ENCODE peak calls at places on chromosomes 16 and 17, in seven cellular contexts. One of them, this sample, is unnamed.

GRCh38 chr16:68533937-68534336 is 5.2 kb upstream of the ZFP90 start:
- DNase-seq in GM23248: no peak
- DNase-seq in PC-3: no peak
- DNase-seq in HCT116: no peak
- DNase-seq in hepatocyte: no peak
- DNase-seq in neural progenitor cell: no peak
- DNase-seq in GM23338: no peak
- DNase-seq in this sample: no peak

GRCh38 chr17:71522383-71522782 is 598.4 kb upstream of the SOX9 start:
- DNase-seq in GM23248: peak; percentile 43
- DNase-seq in PC-3: peak; percentile 12
- DNase-seq in HCT116: no peak
- DNase-seq in hepatocyte: no peak
- DNase-seq in neural progenitor cell: peak; percentile 15
- DNase-seq in GM23338: peak; percentile 6
- DNase-seq in this sample: no peak

GRCh38 chr16:74862743-74863244 is 88.2 kb upstream of the FA2H start:
- DNase-seq in GM23248: peak; percentile 51
- DNase-seq in PC-3: peak; percentile 68
- DNase-seq in HCT116: peak; percentile 46
- DNase-seq in hepatocyte: peak; percentile 70
- DNase-seq in neural progenitor cell: peak; percentile 64
- DNase-seq in GM23338: peak; percentile 80
- DNase-seq in this sample: peak; percentile 35

GRCh38 chr17:4583796-4584124 is 569 bp upstream of the SMTNL2 start:
- DNase-seq in GM23248: peak; percentile 30
- DNase-seq in PC-3: no peak
- DNase-seq in HCT116: peak; percentile 31
- DNase-seq in hepatocyte: peak; percentile 86
- DNase-seq in neural progenitor cell: peak; percentile 81
- DNase-seq in GM23338: peak; percentile 74
- DNase-seq in this sample: no peak

GRCh38 chr17:45261577-45262515 is at the start of gene SPATA32:
- DNase-seq in GM23248: peak; percentile 62
- DNase-seq in PC-3: peak; percentile 62
- DNase-seq in HCT116: no peak
- DNase-seq in hepatocyte: peak; percentile 70
- DNase-seq in neural progenitor cell: peak; percentile 83
- DNase-seq in GM23338: peak; percentile 88
- DNase-seq in this sample: no peak

GRCh38 chr17:77470800-77471733 is 330.3 kb downstream of the SEC14L1 start:
- DNase-seq in GM23248: peak; percentile 37
- DNase-seq in PC-3: peak; percentile 51
- DNase-seq in HCT116: peak; percentile 28
- DNase-seq in hepatocyte: peak; percentile 70
- DNase-seq in neural progenitor cell: peak; percentile 66
- DNase-seq in GM23338: peak; percentile 75
- DNase-seq in this sample: peak; percentile 5

GRCh38 chr17:20925091-20925490 is 117.7 kb downstream of the USP22 start:
- DNase-seq in GM23248: peak; percentile 38
- DNase-seq in PC-3: peak; percentile 14
- DNase-seq in HCT116: no peak
- DNase-seq in hepatocyte: no peak
- DNase-seq in neural progenitor cell: no peak
- DNase-seq in GM23338: no peak
- DNase-seq in this sample: no peak

GRCh38 chr17:44350733-44351226 is 5.7 kb downstream of the GRN start:
- DNase-seq in GM23248: peak; percentile 67
- DNase-seq in PC-3: peak; percentile 78
- DNase-seq in HCT116: no peak
- DNase-seq in hepatocyte: peak; percentile 82
- DNase-seq in neural progenitor cell: peak; percentile 80
- DNase-seq in GM23338: peak; percentile 85
- DNase-seq in this sample: peak; percentile 64

GRCh38 chr16:27352026-27352425 is 38.3 kb downstream of the IL4R start:
- DNase-seq in GM23248: no peak
- DNase-seq in PC-3: no peak
- DNase-seq in HCT116: no peak
- DNase-seq in hepatocyte: no peak
- DNase-seq in neural progenitor cell: no peak
- DNase-seq in GM23338: no peak
- DNase-seq in this sample: no peak

GRCh38 chr16:84832488-84833141 is 12.8 kb downstream of the CRISPLD2 start:
- DNase-seq in GM23248: peak; percentile 99
- DNase-seq in PC-3: no peak
- DNase-seq in HCT116: no peak
- DNase-seq in hepatocyte: peak; percentile 85
- DNase-seq in neural progenitor cell: no peak
- DNase-seq in GM23338: no peak
- DNase-seq in this sample: no peak

GRCh38 chr16:66696669-66697630 is at the start of gene CMTM4:
- DNase-seq in GM23248: peak; percentile 94
- DNase-seq in PC-3: peak; percentile 87
- DNase-seq in HCT116: peak; percentile 57
- DNase-seq in hepatocyte: peak; percentile 97
- DNase-seq in neural progenitor cell: peak; percentile 97
- DNase-seq in GM23338: peak; percentile 90
- DNase-seq in this sample: peak; percentile 84

GRCh38 chr16:4327386-4327781 is 11.5 kb downstream of the GLIS2 start:
- DNase-seq in GM23248: no peak
- DNase-seq in PC-3: no peak
- DNase-seq in HCT116: no peak
- DNase-seq in hepatocyte: no peak
- DNase-seq in neural progenitor cell: peak; percentile 33
- DNase-seq in GM23338: no peak
- DNase-seq in this sample: no peak

GRCh38 chr16:70520612-70521297 is 2.6 kb downstream of the COG4 start:
- DNase-seq in GM23248: peak; percentile 80
- DNase-seq in PC-3: peak; percentile 64
- DNase-seq in HCT116: no peak
- DNase-seq in hepatocyte: no peak
- DNase-seq in neural progenitor cell: no peak
- DNase-seq in GM23338: no peak
- DNase-seq in this sample: no peak

GRCh38 chr16:17258848-17259713 is 211.7 kb downstream of the XYLT1 start:
- DNase-seq in GM23248: peak; percentile 25
- DNase-seq in PC-3: no peak
- DNase-seq in HCT116: no peak
- DNase-seq in hepatocyte: no peak
- DNase-seq in neural progenitor cell: no peak
- DNase-seq in GM23338: peak; percentile 30
- DNase-seq in this sample: peak; percentile 87

GRCh38 chr16:19502395-19503131 is 19.3 kb downstream of the GDE1 start:
- DNase-seq in GM23248: peak; percentile 67
- DNase-seq in PC-3: peak; percentile 74
- DNase-seq in HCT116: peak; percentile 73
- DNase-seq in hepatocyte: peak; percentile 84
- DNase-seq in neural progenitor cell: peak; percentile 85
- DNase-seq in GM23338: peak; percentile 90
- DNase-seq in this sample: peak; percentile 64

GRCh38 chr16:16110111-16110490 is 113.2 kb downstream of the ABCC6 start:
- DNase-seq in GM23248: no peak
- DNase-seq in PC-3: no peak
- DNase-seq in HCT116: no peak
- DNase-seq in hepatocyte: no peak
- DNase-seq in neural progenitor cell: no peak
- DNase-seq in GM23338: no peak
- DNase-seq in this sample: no peak

GRCh38 chr17:65553646-65554567 is 7.5 kb downstream of the AXIN2 start:
- DNase-seq in GM23248: peak; percentile 68
- DNase-seq in PC-3: no peak
- DNase-seq in HCT116: no peak
- DNase-seq in hepatocyte: no peak
- DNase-seq in neural progenitor cell: peak; percentile 27
- DNase-seq in GM23338: no peak
- DNase-seq in this sample: no peak

GRCh38 chr17:72657467-72658317 is 434.8 kb downstream of the SLC39A11 start:
- DNase-seq in GM23248: peak; percentile 70
- DNase-seq in PC-3: peak; percentile 84
- DNase-seq in HCT116: no peak
- DNase-seq in hepatocyte: no peak
- DNase-seq in neural progenitor cell: no peak
- DNase-seq in GM23338: peak; percentile 22
- DNase-seq in this sample: no peak

GRCh38 chr17:50564916-50565315 is 4.4 kb downstream of the CACNA1G start:
- DNase-seq in GM23248: peak; percentile 93
- DNase-seq in PC-3: no peak
- DNase-seq in HCT116: no peak
- DNase-seq in hepatocyte: peak; percentile 74
- DNase-seq in neural progenitor cell: no peak
- DNase-seq in GM23338: no peak
- DNase-seq in this sample: no peak

GRCh38 chr17:9940826-9941225 is 35.8 kb upstream of the RCVRN start:
- DNase-seq in GM23248: no peak
- DNase-seq in PC-3: no peak
- DNase-seq in HCT116: no peak
- DNase-seq in hepatocyte: no peak
- DNase-seq in neural progenitor cell: no peak
- DNase-seq in GM23338: no peak
- DNase-seq in this sample: no peak

GRCh38 chr17:61451538-61452300 is 503 bp upstream of the TBX4 start:
- DNase-seq in GM23248: peak; percentile 27
- DNase-seq in PC-3: no peak
- DNase-seq in HCT116: no peak
- DNase-seq in hepatocyte: no peak
- DNase-seq in neural progenitor cell: peak; percentile 74
- DNase-seq in GM23338: peak; percentile 64
- DNase-seq in this sample: no peak

GRCh38 chr17:61454095-61454931 is 2.1 kb downstream of the TBX4 start:
- DNase-seq in GM23248: peak; percentile 19
- DNase-seq in PC-3: no peak
- DNase-seq in HCT116: no peak
- DNase-seq in hepatocyte: no peak
- DNase-seq in neural progenitor cell: peak; percentile 69
- DNase-seq in GM23338: peak; percentile 58
- DNase-seq in this sample: no peak

GRCh38 chr17:61450641-61451537 is 1.3 kb upstream of the TBX4 start:
- DNase-seq in GM23248: no peak
- DNase-seq in PC-3: no peak
- DNase-seq in HCT116: no peak
- DNase-seq in hepatocyte: no peak
- DNase-seq in neural progenitor cell: peak; percentile 52
- DNase-seq in GM23338: peak; percentile 79
- DNase-seq in this sample: no peak

GRCh38 chr17:61453563-61453962 is 1.3 kb downstream of the TBX4 start:
- DNase-seq in GM23248: no peak
- DNase-seq in PC-3: peak; percentile 26
- DNase-seq in HCT116: no peak
- DNase-seq in hepatocyte: no peak
- DNase-seq in neural progenitor cell: no peak
- DNase-seq in GM23338: no peak
- DNase-seq in this sample: no peak

GRCh38 chr17:61452301-61453290 is at the start of gene TBX4:
- DNase-seq in GM23248: no peak
- DNase-seq in PC-3: no peak
- DNase-seq in HCT116: no peak
- DNase-seq in hepatocyte: peak; percentile 75
- DNase-seq in neural progenitor cell: peak; percentile 65
- DNase-seq in GM23338: peak; percentile 76
- DNase-seq in this sample: no peak
- TF ChIP-seq EZH2 in GM23248: peak; percentile 64
- TF ChIP-seq EZH2 in PC-3: no peak
- TF ChIP-seq EZH2 in HCT116: no peak
- TF ChIP-seq EZH2 in hepatocyte: no peak
- TF ChIP-seq EZH2 in neural progenitor cell: peak; percentile 98
- TF ChIP-seq EZH2 in GM23338: peak; percentile 99
- TF ChIP-seq EZH2 in this sample: no peak

DNA sequence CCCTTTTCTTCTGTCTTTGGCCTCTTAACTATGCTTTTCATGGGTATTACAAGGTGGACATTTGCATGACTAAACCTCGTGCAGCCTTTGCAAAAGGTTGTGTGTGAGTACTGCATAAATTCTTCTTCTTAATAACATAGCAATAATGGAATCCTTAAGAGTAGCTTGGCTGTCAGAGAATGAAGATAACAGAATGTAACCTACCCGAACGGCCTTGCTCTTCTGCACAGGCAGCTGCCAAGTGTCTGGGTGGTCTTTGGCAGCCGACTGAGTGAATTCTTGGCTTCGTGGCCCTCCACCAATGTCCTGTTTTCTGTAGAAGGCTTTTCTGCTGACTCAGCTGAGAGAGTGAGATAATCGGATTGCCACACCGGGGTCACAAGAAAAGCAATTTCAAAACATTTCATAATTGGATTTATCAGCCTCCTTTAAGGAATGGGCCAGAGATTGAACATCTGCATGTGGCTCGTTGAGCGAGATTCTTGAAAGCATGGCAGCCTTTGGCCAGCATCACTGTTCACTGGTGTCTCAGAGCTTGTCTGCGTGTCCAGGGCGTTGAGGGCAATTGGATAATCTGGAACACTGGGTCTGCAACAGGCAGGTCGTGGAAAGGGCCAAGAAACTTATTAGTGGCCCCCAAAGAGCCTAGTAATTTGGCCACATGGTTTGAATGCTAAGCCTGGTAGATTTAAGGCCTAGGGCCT is 13.5 kb downstream of the IRF8 start:
- DNase-seq in GM23248: peak; percentile 38
- DNase-seq in PC-3: no peak
- DNase-seq in HCT116: no peak
- DNase-seq in hepatocyte: peak; percentile 75
- DNase-seq in neural progenitor cell: peak; percentile 33
- DNase-seq in GM23338: no peak
- DNase-seq in this sample: no peak
- H2AFZ ChIP-seq in GM23248: no peak overlapping the region
- H2AFZ ChIP-seq in PC-3: no peak overlapping the region
- H2AFZ ChIP-seq in HCT116: no peak overlapping the region
- H2AFZ ChIP-seq in hepatocyte: no peak overlapping the region
- H2AFZ ChIP-seq in neural progenitor cell: no peak overlapping the region
- H2AFZ ChIP-seq in GM23338: no peak overlapping the region
- H2AFZ ChIP-seq in this sample: no peak overlapping the region

GRCh38 chr17:30790279-30790678 is 34.2 kb downstream of the CRLF3 start:
- DNase-seq in GM23248: no peak
- DNase-seq in PC-3: no peak
- DNase-seq in HCT116: no peak
- DNase-seq in hepatocyte: no peak
- DNase-seq in neural progenitor cell: no peak
- DNase-seq in GM23338: no peak
- DNase-seq in this sample: peak; percentile 21
- TF ChIP-seq EZH2phosphoT487 in GM23248: no peak
- TF ChIP-seq EZH2phosphoT487 in PC-3: no peak
- TF ChIP-seq EZH2phosphoT487 in HCT116: no peak
- TF ChIP-seq EZH2phosphoT487 in hepatocyte: no peak
- TF ChIP-seq EZH2phosphoT487 in neural progenitor cell: no peak
- TF ChIP-seq EZH2phosphoT487 in GM23338: no peak
- TF ChIP-seq EZH2phosphoT487 in this sample: no peak

DNA sequence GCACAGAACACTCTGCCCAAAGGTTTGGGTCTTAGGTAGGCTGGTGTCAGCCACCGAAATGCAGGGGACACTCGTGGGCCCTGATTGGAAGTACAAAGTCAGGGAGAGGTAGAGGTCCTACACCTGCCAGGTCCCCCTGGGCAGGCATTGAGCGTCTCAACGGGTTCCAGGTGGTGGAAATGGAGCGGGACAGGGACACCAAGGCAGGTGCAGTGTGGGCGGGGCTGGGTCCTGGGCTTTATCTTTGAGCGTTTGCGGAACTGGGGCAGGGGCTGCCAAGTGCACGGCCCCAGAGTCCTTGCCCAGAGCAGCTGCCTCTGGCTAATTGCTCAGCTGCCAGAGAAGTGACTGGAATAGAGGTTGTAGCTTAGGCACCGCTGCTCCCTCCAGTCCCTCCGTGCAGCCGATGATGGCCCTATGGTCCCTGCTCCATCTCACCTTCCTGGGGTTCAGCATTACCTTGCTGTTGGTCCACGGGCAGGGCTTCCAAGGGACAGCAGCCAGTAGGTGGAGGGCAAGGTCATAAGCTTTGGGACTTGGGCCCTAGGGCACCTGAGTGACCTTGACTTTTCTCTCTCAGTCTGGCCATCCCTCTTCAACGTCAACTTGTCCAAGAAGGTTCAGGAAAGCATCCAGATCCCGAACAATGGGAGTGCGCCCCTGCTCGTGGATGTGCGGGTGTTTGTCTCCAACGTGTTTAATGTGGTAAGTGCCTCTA is at the start of gene ZACN:
- DNase-seq in GM23248: no peak
- DNase-seq in PC-3: no peak
- DNase-seq in HCT116: no peak
- DNase-seq in hepatocyte: no peak
- DNase-seq in neural progenitor cell: no peak
- DNase-seq in GM23338: no peak
- DNase-seq in this sample: no peak
- TF ChIP-seq EZH2 in GM23248: no peak
- TF ChIP-seq EZH2 in PC-3: no peak
- TF ChIP-seq EZH2 in HCT116: no peak
- TF ChIP-seq EZH2 in hepatocyte: no peak
- TF ChIP-seq EZH2 in neural progenitor cell: no peak
- TF ChIP-seq EZH2 in GM23338: no peak
- TF ChIP-seq EZH2 in this sample: no peak